ENCODE peak calls at places on chromosome 21, in nine cellular contexts. N is sigmoid colon, I is HL-60, H is endothelial cell of umbilical vein, B is GM23338, P is prostate gland, S is SK-N-SH, L is GM12891, M is esophagus muscularis mucosa. Q is an unnamed sample.

GRCh38 chr21:30243691-30244090 is 27.8 kb upstream of the CLDN8 start:
- DNase-seq in M (no peak), I (no peak), N (no peak), L (no peak), P (no peak), H (no peak), B (no peak), S (no peak), Q (no peak)

GRCh38 chr21:28454978-28455600 is 537.6 kb downstream of the LTN1 start:
- DNase-seq in B (no peak), N (no peak), H (no peak), P (no peak), I (no peak), L (no peak), S (no peak), M (no peak), Q (no peak)

GRCh38 chr21:17513214-17514123 is 626 bp downstream of the CXADR start:
- DNase-seq in S (peak), L (peak), M (no peak), H (peak), P (peak), I (no peak), B (peak), N (no peak), Q (peak)

GRCh38 chr21:32442566-32443318 is 30.2 kb downstream of the EVA1C start:
- DNase-seq in B (no peak), N (no peak), S (no peak), I (no peak), H (peak), P (no peak), L (no peak), M (no peak), Q (no peak)

GRCh38 chr21:16983425-16983824 is 529.4 kb upstream of the CXADR start:
- DNase-seq in M (no peak), P (no peak), B (no peak), H (peak), I (no peak), S (no peak), L (no peak), N (no peak), Q (no peak)

GRCh38 chr21:38824124-38824822 is 18.5 kb downstream of the ETS2 start:
- DNase-seq in P (no peak), I (no peak), H (peak), L (no peak), B (no peak), M (no peak), N (peak), S (no peak), Q (no peak)

GRCh38 chr21:33368576-33368975 is 34.6 kb upstream of the IFNGR2 start:
- DNase-seq in L (no peak), N (no peak), P (no peak), S (no peak), I (no peak), M (no peak), B (no peak), H (no peak), Q (no peak)

GRCh38 chr21:19874521-19874920 is 1123.7 kb upstream of the NCAM2 start:
- DNase-seq in M (no peak), B (no peak), P (no peak), L (no peak), S (no peak), H (no peak), I (no peak), N (no peak), Q (no peak)

GRCh38 chr21:17554619-17555472 is 42.0 kb downstream of the CXADR start:
- DNase-seq in M (no peak), N (no peak), S (peak), L (no peak), I (no peak), B (peak), P (no peak), H (peak), Q (no peak)

GRCh38 chr21:45482899-45483821 is 59.1 kb downstream of the SLC19A1 start:
- DNase-seq in M (no peak), N (no peak), H (no peak), P (no peak), S (no peak), B (no peak), I (no peak), L (no peak), Q (no peak)

GRCh38 chr21:31917108-31917507 is 44.3 kb downstream of the HUNK start:
- DNase-seq in H (no peak), P (no peak), L (no peak), I (no peak), N (no peak), S (no peak), M (no peak), B (no peak), Q (no peak)

GRCh38 chr21:26800455-26801454 is 44.5 kb downstream of the ADAMTS1 start:
- DNase-seq in B (no peak), M (no peak), S (no peak), L (no peak), H (no peak), N (peak), P (no peak), I (no peak), Q (no peak)

GRCh38 chr21:17613242-17613676 is 558 bp upstream of the BTG3 start:
- DNase-seq in I (no peak), B (no peak), L (peak), H (peak), N (peak), S (no peak), M (no peak), P (peak), Q (peak)

GRCh38 chr21:38789275-38789674 is 16.5 kb upstream of the ETS2 start:
- DNase-seq in B (no peak), P (no peak), H (no peak), I (no peak), M (no peak), N (no peak), L (no peak), S (no peak), Q (no peak)

GRCh38 chr21:26811031-26811430 is 34.2 kb downstream of the ADAMTS1 start:
- DNase-seq in M (no peak), L (no peak), S (no peak), H (no peak), P (no peak), I (no peak), B (no peak), N (no peak), Q (no peak)

GRCh38 chr21:45478115-45478801 is 64.0 kb downstream of the SLC19A1 start:
- DNase-seq in H (peak), N (peak), I (peak), P (peak), M (no peak), B (peak), S (peak), L (peak), Q (peak)

DNA sequence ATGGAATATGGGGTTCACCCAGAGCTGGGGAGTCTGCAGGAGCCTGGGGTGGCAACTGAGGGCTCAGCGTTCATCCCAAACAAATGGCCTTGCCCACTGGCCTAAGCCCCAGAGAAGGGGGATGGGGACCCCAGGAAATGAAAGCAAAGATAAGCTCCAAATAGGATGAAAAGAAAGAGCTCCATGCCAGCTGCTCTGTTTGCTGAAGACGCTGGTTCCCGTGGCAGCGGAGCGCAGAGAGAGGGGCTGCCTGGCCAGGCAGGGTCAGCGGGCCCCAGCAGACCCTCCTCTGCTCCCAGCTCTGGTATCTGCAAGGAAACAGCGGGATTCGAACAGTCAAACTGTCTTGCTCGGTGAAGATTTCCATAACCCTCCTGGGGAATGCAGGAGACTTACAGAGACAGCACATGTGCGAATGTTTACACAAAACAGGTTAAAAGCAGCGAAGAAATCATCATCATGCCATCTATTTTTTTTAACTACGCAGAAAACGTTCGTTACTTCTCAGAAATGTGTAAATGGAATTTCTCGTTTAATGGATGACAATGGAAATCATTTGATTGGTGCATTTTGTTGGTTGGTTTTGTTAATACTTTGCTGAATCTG is 94.4 kb downstream of the PDE9A start:
- DNase-seq in I (no peak), P (no peak), B (no peak), L (no peak), S (no peak), H (no peak), N (peak), M (no peak), Q (no peak)
- TF ChIP-seq POLR2AphosphoS5 in I (no peak), P (no peak), B (no peak), L (no peak), S (no peak), H (no peak), N (no peak), M (peak), Q (no peak)

DNA sequence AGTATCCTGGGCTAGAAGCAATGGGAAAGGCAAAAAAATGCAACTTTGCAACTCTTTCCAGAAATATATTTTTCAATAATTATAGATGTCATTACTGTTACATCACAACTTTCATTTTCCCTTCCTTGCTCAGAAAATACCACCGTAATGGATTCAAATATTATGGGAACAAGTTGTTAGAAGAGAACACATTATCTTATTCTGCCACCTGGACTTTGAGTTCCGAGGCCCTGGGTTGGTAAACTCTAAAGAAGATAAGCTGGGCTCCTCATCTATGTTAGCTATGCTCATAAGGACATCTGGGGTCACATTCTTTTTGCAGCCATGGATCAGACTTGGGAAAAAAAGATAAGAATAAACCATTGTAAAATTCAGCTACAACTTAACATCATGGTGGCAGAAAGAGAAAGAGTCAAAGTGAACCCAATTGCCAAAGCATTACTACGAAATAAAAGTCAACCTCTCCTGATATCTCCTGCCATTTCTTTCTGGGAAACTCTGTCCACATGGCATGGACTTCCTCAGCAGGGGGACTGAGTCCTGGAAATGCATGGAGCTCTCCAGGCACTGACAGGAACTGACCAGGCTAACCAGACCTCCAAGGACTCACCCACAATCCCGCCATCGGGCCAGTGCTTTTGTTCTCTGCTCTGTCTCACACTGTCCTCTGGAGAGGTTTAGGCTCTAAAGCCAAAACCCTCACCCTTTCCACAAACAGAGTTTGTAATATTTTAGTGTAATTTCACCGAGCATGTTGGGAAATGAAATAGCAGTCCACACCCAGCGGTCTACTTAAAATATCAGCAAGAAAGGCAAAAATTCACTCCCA is 499.1 kb upstream of the RUNX1 start:
- DNase-seq in N (no peak), M (no peak), S (no peak), I (no peak), H (no peak), L (no peak), B (no peak), P (no peak), Q (no peak)
- TF ChIP-seq POLR2AphosphoS5 in N (no peak), M (no peak), S (no peak), I (no peak), H (no peak), L (no peak), B (no peak), P (no peak), Q (no peak)

DNA sequence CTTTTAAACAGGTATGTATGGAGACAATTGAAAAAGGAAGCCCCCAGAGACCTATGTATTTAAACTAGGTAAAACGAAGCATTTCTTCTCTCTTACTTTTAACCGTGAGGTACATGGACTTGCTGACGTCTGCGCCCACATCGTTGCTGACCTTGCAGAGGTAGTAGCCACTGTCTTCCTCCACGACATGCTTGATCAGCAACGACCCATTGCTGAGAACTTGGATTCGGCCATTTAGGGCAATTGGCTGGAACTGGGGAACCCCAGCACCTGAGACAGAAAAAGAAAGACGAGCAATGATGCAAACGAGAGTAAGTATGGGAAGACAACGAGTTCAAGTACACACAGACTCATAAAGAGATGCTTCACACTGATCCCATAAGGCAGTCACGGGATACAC is 408.8 kb downstream of the PCP4 start:
- DNase-seq in M (no peak), N (no peak), S (no peak), B (no peak), H (no peak), P (no peak), I (no peak), L (no peak), Q (no peak)
- TF ChIP-seq POLR2AphosphoS5 in M (no peak), N (no peak), S (no peak), B (no peak), H (no peak), P (no peak), I (no peak), L (no peak), Q (no peak)

GRCh38 chr21:37435120-37435519 is 68.5 kb downstream of the DYRK1A start:
- DNase-seq in S (peak), N (peak), M (no peak), H (peak), P (no peak), L (no peak), B (peak), I (no peak), Q (no peak)
- TF ChIP-seq POLR2AphosphoS5 in S (no peak), N (no peak), M (no peak), H (no peak), P (peak), L (no peak), B (no peak), I (no peak), Q (no peak)

GRCh38 chr21:15692711-15693110 is 37.1 kb upstream of the USP25 start:
- DNase-seq in N (no peak), S (no peak), P (no peak), L (no peak), M (no peak), B (no peak), H (peak), I (no peak), Q (no peak)

DNA sequence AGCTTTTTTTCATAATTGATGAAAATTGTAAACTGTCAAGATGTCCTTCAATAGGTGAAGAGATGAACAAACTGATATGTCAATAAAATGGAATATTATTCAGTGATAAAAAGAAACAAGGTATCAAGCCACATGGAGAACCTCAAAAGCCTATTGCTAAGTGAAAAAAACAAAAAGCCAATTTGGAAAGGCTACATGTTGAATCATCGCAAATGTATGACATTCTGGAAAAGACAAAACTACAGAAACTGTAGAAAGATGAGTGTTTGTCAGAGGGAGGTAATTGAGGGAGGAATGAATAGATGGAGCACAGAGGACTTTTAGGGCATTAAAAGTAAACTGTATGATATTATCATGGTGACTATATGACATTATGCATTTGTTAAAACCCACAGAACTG is 34.5 kb upstream of the USP25 start:
- DNase-seq in B (no peak), N (no peak), L (no peak), S (no peak), M (no peak), H (no peak), P (no peak), I (no peak), Q (no peak)
- TF ChIP-seq POLR2AphosphoS5 in B (no peak), N (no peak), L (no peak), S (no peak), M (no peak), H (no peak), P (no peak), I (no peak), Q (no peak)

GRCh38 chr21:41458559-41458958 is 32.5 kb downstream of the MX1 start:
- DNase-seq in H (no peak), M (no peak), B (no peak), I (no peak), S (no peak), L (no peak), N (no peak), P (no peak), Q (no peak)

GRCh38 chr21:41460578-41461527 is 34.8 kb downstream of the MX1 start:
- DNase-seq in N (peak), M (peak), B (peak), H (peak), S (peak), I (peak), L (peak), P (peak), Q (peak)

GRCh38 chr21:41465176-41465781 is 39.2 kb downstream of the MX1 start:
- DNase-seq in S (no peak), I (no peak), M (no peak), N (no peak), B (no peak), H (no peak), L (no peak), P (no peak), Q (no peak)

GRCh38 chr21:41458121-41458520 is 32.1 kb downstream of the MX1 start:
- DNase-seq in I (no peak), H (no peak), N (no peak), M (no peak), P (no peak), B (no peak), S (no peak), L (no peak), Q (no peak)

DNA sequence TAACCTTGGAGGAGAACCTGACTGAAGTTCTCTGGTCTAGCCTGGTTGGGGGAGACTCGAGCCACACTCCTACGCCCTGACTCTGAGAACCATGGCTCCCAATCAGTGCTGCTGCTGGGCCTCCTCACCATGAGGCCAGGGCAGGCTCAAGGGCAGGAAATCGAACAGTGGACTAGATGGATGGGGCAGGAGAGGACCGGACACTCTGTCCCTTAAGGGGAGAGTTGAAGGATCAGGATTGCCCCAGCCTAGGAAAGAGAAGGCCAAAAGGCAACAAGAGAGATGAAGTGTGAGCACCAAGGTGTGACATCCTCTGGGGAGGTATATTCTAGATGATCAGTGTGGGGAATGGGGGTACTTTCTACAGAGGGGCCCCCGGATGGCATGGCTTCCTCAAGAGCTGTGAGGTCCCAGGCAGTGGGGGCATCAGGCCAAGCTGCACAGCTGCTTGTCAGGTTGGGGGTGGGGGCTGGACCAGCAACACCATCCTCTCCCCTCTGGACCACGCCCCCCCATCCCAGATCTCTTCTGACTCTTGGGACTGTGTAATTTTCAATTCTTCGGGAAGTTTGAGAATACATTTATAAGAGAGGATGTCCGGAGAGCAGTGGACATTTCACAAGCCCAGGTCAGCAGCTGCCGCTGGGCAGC is 34.0 kb downstream of the MX1 start:
- DNase-seq in S (no peak), N (no peak), P (no peak), I (no peak), H (no peak), L (no peak), B (no peak), M (no peak), Q (no peak)
- TF ChIP-seq POLR2AphosphoS5 in S (no peak), N (no peak), P (no peak), I (no peak), H (no peak), L (peak), B (no peak), M (no peak), Q (no peak)

Q was measured in stomach.